ENCODE peak calls at places on chromosomes 16 and 17, in nine cellular contexts. H, P, L, O, F, A, W, Z and T are unnamed samples.

GRCh38 chr17:74190807-74191206 is 12.7 kb upstream of the RPL38 start:
- DNase-seq in H (no peak), P (peak; percentile 23), L (no peak), O (no peak), F (no peak), A (no peak), W (no peak), Z (no peak), T (peak; percentile 29)

GRCh38 chr16:2148714-2149629 is 547 bp downstream of the RAB26 start:
- DNase-seq in H (no peak), P (no peak), L (no peak), O (no peak), F (no peak), A (no peak), W (no peak), Z (peak; percentile 62), T (no peak)

GRCh38 chr16:31410082-31410481 is 16.9 kb downstream of the ITGAD start:
- DNase-seq in H (no peak), P (no peak), L (no peak), O (no peak), F (no peak), A (no peak), W (no peak), Z (no peak), T (no peak)

GRCh38 chr17:14522795-14523387 is 222.0 kb downstream of the HS3ST3B1 start:
- DNase-seq in H (no peak), P (no peak), L (no peak), O (no peak), F (no peak), A (no peak), W (no peak), Z (no peak), T (no peak)

GRCh38 chr17:58219007-58219788 is at the start of gene MKS1:
- DNase-seq in H (peak; percentile 98), P (peak; percentile 97), L (peak; percentile 95), O (peak; percentile 97), F (peak; percentile 85), A (peak; percentile 92), W (peak; percentile 87), Z (peak; percentile 100), T (peak; percentile 98)

GRCh38 chr17:17153071-17153470 is 53.1 kb downstream of the PLD6 start:
- DNase-seq in H (no peak), P (no peak), L (no peak), O (no peak), F (no peak), A (no peak), W (no peak), Z (no peak), T (no peak)

GRCh38 chr16:67531247-67531646 is 2.6 kb downstream of the RIPOR1 start:
- DNase-seq in H (peak; percentile 37), P (peak; percentile 36), L (no peak), O (no peak), F (no peak), A (no peak), W (peak; percentile 68), Z (no peak), T (no peak)

GRCh38 chr17:20203761-20204263 is 194.7 kb downstream of the SPECC1 start:
- DNase-seq in H (no peak), P (no peak), L (no peak), O (no peak), F (peak; percentile 44), A (no peak), W (no peak), Z (no peak), T (no peak)

GRCh38 chr17:40547785-40548478 is 17.3 kb downstream of the CCR7 start:
- DNase-seq in H (no peak), P (no peak), L (no peak), O (no peak), F (no peak), A (no peak), W (no peak), Z (no peak), T (no peak)

GRCh38 chr16:27402964-27403600 is 1.1 kb downstream of the IL21R start:
- DNase-seq in H (no peak), P (no peak), L (no peak), O (no peak), F (no peak), A (no peak), W (no peak), Z (no peak), T (no peak)

GRCh38 chr16:79714440-79714839 is 113.9 kb upstream of the MAF start:
- DNase-seq in H (no peak), P (no peak), L (no peak), O (no peak), F (no peak), A (no peak), W (no peak), Z (no peak), T (no peak)

GRCh38 chr17:28570716-28571254 is 539 bp downstream of the PIGS start:
- DNase-seq in H (no peak), P (peak; percentile 51), L (peak; percentile 24), O (peak; percentile 73), F (no peak), A (peak; percentile 55), W (no peak), Z (peak; percentile 64), T (no peak)

GRCh38 chr17:58184986-58185761 is 7.4 kb upstream of the EPX start:
- DNase-seq in H (no peak), P (no peak), L (no peak), O (no peak), F (no peak), A (no peak), W (no peak), Z (no peak), T (no peak)

GRCh38 chr17:79137015-79137770 is 62.6 kb downstream of the ENGASE start:
- DNase-seq in H (no peak), P (no peak), L (no peak), O (no peak), F (no peak), A (no peak), W (no peak), Z (no peak), T (no peak)

GRCh38 chr16:84649511-84649861 is 1.2 kb downstream of the KLHL36 start:
- DNase-seq in H (no peak), P (no peak), L (no peak), O (no peak), F (no peak), A (no peak), W (no peak), Z (no peak), T (no peak)
- TF ChIP-seq CTCF in H (no peak), P (no peak), L (no peak), O (no peak), F (no peak), A (no peak), W (no peak), Z (no peak), T (no peak)

GRCh38 chr17:63646492-63646815 is 24.2 kb downstream of the MAP3K3 start:
- DNase-seq in H (no peak), P (no peak), L (no peak), O (no peak), F (no peak), A (no peak), W (peak; percentile 59), Z (no peak), T (no peak)
- H3K27ac ChIP-seq in H (no peak overlapping the region), P (no peak overlapping the region), L (no peak overlapping the region), O (no peak overlapping the region), F (no peak overlapping the region), A (no peak overlapping the region), W (no peak overlapping the region), Z (no peak overlapping the region), T (no peak overlapping the region)

GRCh38 chr17:75460295-75460694 is 3.9 kb downstream of the TMEM94 start:
- DNase-seq in H (no peak), P (no peak), L (no peak), O (no peak), F (no peak), A (no peak), W (no peak), Z (no peak), T (no peak)

GRCh38 chr17:75459590-75460267 is 3.3 kb downstream of the TMEM94 start:
- DNase-seq in H (no peak), P (peak; percentile 63), L (no peak), O (no peak), F (no peak), A (no peak), W (peak; percentile 36), Z (no peak), T (no peak)

GRCh38 chr17:75465039-75465438 is 8.6 kb downstream of the TMEM94 start:
- DNase-seq in H (no peak), P (no peak), L (no peak), O (no peak), F (no peak), A (no peak), W (no peak), Z (no peak), T (no peak)

GRCh38 chr17:75459246-75459589 is 2.8 kb downstream of the TMEM94 start:
- DNase-seq in H (no peak), P (no peak), L (no peak), O (no peak), F (no peak), A (no peak), W (no peak), Z (no peak), T (no peak)

GRCh38 chr17:75463612-75464011 is 7.2 kb downstream of the TMEM94 start:
- DNase-seq in H (no peak), P (no peak), L (no peak), O (no peak), F (no peak), A (no peak), W (no peak), Z (no peak), T (no peak)
- TF ChIP-seq CTCF in H (no peak), P (no peak), L (no peak), O (no peak), F (no peak), A (no peak), W (no peak), Z (no peak), T (no peak)

GRCh38 chr16:73032548-73033270 is 15.2 kb downstream of the ZFHX3 start:
- DNase-seq in H (no peak), P (no peak), L (no peak), O (no peak), F (no peak), A (no peak), W (no peak), Z (no peak), T (no peak)
- H3K27ac ChIP-seq in H (peak overlapping the region; percentile 83), P (no peak overlapping the region), L (no peak overlapping the region), O (peak overlapping the region; percentile 15), F (no peak overlapping the region), A (peak overlapping the region; percentile 53), W (no peak overlapping the region), Z (peak overlapping the region; percentile 65), T (peak overlapping the region; percentile 28)

DNA sequence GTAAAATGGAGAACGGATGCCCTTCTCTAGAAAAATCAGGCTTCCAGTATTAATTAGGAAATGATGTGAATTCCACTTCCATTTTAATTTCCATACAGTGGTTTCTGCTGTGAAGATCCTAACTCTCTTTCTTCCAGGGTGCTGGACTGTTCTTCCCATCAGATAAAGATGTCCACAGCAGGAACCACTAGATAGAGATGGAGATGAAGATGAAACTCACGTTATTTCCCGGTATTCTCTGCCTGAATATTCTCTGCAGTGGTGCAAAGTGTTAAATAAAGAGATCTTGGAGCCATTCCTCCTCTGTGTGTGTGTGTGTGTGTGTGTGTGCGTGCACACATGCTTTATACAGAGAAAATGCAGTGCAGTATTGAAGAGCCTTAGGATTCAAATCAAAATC is 727.5 kb downstream of the KCNJ2 start:
- DNase-seq in H (no peak), P (no peak), L (no peak), O (no peak), F (no peak), A (no peak), W (no peak), Z (no peak), T (no peak)
- TF ChIP-seq CTCF in H (no peak), P (no peak), L (no peak), O (no peak), F (no peak), A (no peak), W (no peak), Z (no peak), T (no peak)

GRCh38 chr16:50428742-50429141 is 60.0 kb upstream of the BRD7 start:
- DNase-seq in H (no peak), P (no peak), L (no peak), O (no peak), F (no peak), A (no peak), W (no peak), Z (no peak), T (no peak)
- H3K27ac ChIP-seq in H (no peak overlapping the region), P (no peak overlapping the region), L (no peak overlapping the region), O (no peak overlapping the region), F (no peak overlapping the region), A (no peak overlapping the region), W (no peak overlapping the region), Z (no peak overlapping the region), T (no peak overlapping the region)